ENCODE peak calls at places on chromosomes 7 and 10, in eight cellular contexts. G is mammary epithelial cell, Z is esophagus muscularis mucosa, F is trophoblast cell, B is aorta, D is upper lobe of right lung, K is A673, N is GM23338. C is an unnamed sample.
A peak's percentile ranks its signal among the peaks of the same experiment; 100 is the strongest.

GRCh38 chr7:43491984-43492383 is 90.9 kb upstream of the STK17A start:
- DNase-seq in G (peak; percentile 80), Z (peak; percentile 64), F (no peak), B (no peak), D (no peak), K (no peak), N (no peak), C (no peak)

GRCh38 chr10:131982185-131982756 is 548 bp upstream of the BNIP3 start:
- DNase-seq in G (no peak), Z (no peak), F (no peak), B (no peak), D (no peak), K (no peak), N (no peak), C (no peak)

GRCh38 chr10:24744966-24745365 is 21.3 kb upstream of the ARHGAP21 start:
- DNase-seq in G (no peak), Z (no peak), F (no peak), B (no peak), D (no peak), K (no peak), N (no peak), C (no peak)

GRCh38 chr10:7473474-7473873 is 62.6 kb upstream of the SFMBT2 start:
- DNase-seq in G (no peak), Z (no peak), F (no peak), B (no peak), D (no peak), K (no peak), N (no peak), C (no peak)

GRCh38 chr7:135771961-135772638 is 23.5 kb upstream of the FAM180A start:
- DNase-seq in G (peak; percentile 61), Z (no peak), F (no peak), B (no peak), D (no peak), K (no peak), N (no peak), C (peak; percentile 26)

GRCh38 chr10:120503695-120504094 is 46.7 kb downstream of the PLPP4 start:
- DNase-seq in G (no peak), Z (no peak), F (no peak), B (no peak), D (no peak), K (peak; percentile 2), N (no peak), C (no peak)

GRCh38 chr10:24307696-24308476 is 98.9 kb downstream of the KIAA1217 start:
- DNase-seq in G (no peak), Z (no peak), F (no peak), B (no peak), D (no peak), K (no peak), N (no peak), C (no peak)

GRCh38 chr10:103890688-103891087 is 27.3 kb downstream of the STN1 start:
- DNase-seq in G (no peak), Z (no peak), F (no peak), B (no peak), D (no peak), K (no peak), N (no peak), C (no peak)

GRCh38 chr7:46230298-46231295 is 309.5 kb upstream of the IGFBP3 start:
- DNase-seq in G (no peak), Z (no peak), F (no peak), B (no peak), D (no peak), K (no peak), N (no peak), C (no peak)

GRCh38 chr7:28155019-28155660 is 25.5 kb downstream of the JAZF1 start:
- DNase-seq in G (no peak), Z (no peak), F (no peak), B (no peak), D (no peak), K (no peak), N (no peak), C (no peak)

GRCh38 chr10:101775273-101776131 is at the start of gene FGF8:
- DNase-seq in G (no peak), Z (no peak), F (no peak), B (no peak), D (peak; percentile 51), K (no peak), N (peak; percentile 32), C (no peak)

GRCh38 chr10:50293508-50294320 is 42.4 kb upstream of the ASAH2 start:
- DNase-seq in G (no peak), Z (no peak), F (no peak), B (no peak), D (no peak), K (no peak), N (no peak), C (no peak)

GRCh38 chr10:59177862-59178235 is 1.4 kb downstream of the PHYHIPL start:
- DNase-seq in G (no peak), Z (no peak), F (no peak), B (no peak), D (no peak), K (no peak), N (no peak), C (no peak)

GRCh38 chr10:97928897-97929296 is 79.3 kb downstream of the GOLGA7B start:
- DNase-seq in G (no peak), Z (no peak), F (no peak), B (no peak), D (no peak), K (no peak), N (no peak), C (no peak)

GRCh38 chr7:159051916-159052315 is 92.8 kb downstream of the VIPR2 start:
- DNase-seq in G (no peak), Z (no peak), F (no peak), B (no peak), D (no peak), K (no peak), N (no peak), C (no peak)
- H3K4me1 ChIP-seq in G (no peaks in the 10 kb centered on the region), Z (no peaks in the 10 kb centered on the region), F (no peaks in the 10 kb centered on the region), B (no peaks in the 10 kb centered on the region), D (no peaks in the 10 kb centered on the region), K (no peaks in the 10 kb centered on the region), N (peaks cover 5% of the 10 kb centered on the region), C (no peaks in the 10 kb centered on the region)

GRCh38 chr7:155741061-155741460 is 71.2 kb downstream of the SHH start:
- DNase-seq in G (no peak), Z (no peak), F (no peak), B (no peak), D (no peak), K (no peak), N (peak; percentile 73), C (no peak)
- H3K27ac ChIP-seq in G (no peak overlapping the region), Z (no peak overlapping the region), F (no peak overlapping the region), B (no peak overlapping the region), D (no peak overlapping the region), K (no peak overlapping the region), N (peak overlapping the region; percentile 82), C (no peak overlapping the region)

GRCh38 chr10:123689880-123690279 is 23.7 kb downstream of the GPR26 start:
- DNase-seq in G (no peak), Z (no peak), F (no peak), B (no peak), D (no peak), K (no peak), N (no peak), C (no peak)
- H3K27me3 ChIP-seq in G (no peaks in the 10 kb centered on the region), Z (no peaks in the 10 kb centered on the region), F (no peaks in the 10 kb centered on the region), B (no peaks in the 10 kb centered on the region), D (peaks cover 5% of the 10 kb centered on the region), K (peaks cover 60% of the 10 kb centered on the region), N (no peaks in the 10 kb centered on the region), C (no peaks in the 10 kb centered on the region)

DNA sequence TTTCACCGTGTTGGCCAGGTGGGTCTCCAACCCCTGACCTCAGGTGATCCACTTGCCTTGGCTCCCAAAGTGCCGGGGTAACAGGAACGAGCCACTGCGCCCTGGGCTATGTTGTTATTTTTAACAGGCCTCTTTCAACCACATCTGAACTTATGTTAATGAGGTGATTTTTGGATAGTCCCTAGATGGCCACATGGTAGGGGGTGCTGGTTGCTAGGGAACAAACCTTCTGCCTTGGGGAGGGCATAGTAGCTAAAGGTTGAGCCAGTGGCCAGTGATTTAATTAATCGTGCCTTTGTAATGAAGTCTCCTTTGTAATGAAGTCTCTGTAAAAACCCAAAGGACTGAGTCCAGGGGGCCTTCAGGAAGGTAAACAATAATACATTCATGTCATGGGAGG is 9.1 kb downstream of the COMTD1 start:
- DNase-seq in G (no peak), Z (no peak), F (no peak), B (no peak), D (no peak), K (no peak), N (peak; percentile 70), C (no peak)
- H3K4me1 ChIP-seq in G (peaks cover 56% of the 10 kb centered on the region), Z (peaks cover 72% of the 10 kb centered on the region), F (peaks cover 24% of the 10 kb centered on the region), B (peaks cover 11% of the 10 kb centered on the region), D (peaks cover 63% of the 10 kb centered on the region), K (no peaks in the 10 kb centered on the region), N (peaks cover 43% of the 10 kb centered on the region), C (peaks cover 34% of the 10 kb centered on the region)

GRCh38 chr7:100372256-100372655 is 1.0 kb upstream of the PILRA start:
- DNase-seq in G (peak; percentile 39), Z (no peak), F (peak; percentile 27), B (no peak), D (peak; percentile 76), K (peak; percentile 45), N (no peak), C (no peak)

GRCh38 chr7:100369105-100369504 is 4.2 kb upstream of the PILRA start:
- DNase-seq in G (no peak), Z (peak; percentile 92), F (peak; percentile 46), B (peak; percentile 90), D (peak; percentile 84), K (no peak), N (no peak), C (no peak)

GRCh38 chr7:100371561-100372171 is 1.6 kb upstream of the PILRA start:
- DNase-seq in G (no peak), Z (no peak), F (no peak), B (no peak), D (peak; percentile 61), K (no peak), N (no peak), C (no peak)

GRCh38 chr7:100370303-100370702 is 3.0 kb upstream of the PILRA start:
- DNase-seq in G (no peak), Z (no peak), F (no peak), B (no peak), D (no peak), K (no peak), N (peak; percentile 69), C (no peak)

DNA sequence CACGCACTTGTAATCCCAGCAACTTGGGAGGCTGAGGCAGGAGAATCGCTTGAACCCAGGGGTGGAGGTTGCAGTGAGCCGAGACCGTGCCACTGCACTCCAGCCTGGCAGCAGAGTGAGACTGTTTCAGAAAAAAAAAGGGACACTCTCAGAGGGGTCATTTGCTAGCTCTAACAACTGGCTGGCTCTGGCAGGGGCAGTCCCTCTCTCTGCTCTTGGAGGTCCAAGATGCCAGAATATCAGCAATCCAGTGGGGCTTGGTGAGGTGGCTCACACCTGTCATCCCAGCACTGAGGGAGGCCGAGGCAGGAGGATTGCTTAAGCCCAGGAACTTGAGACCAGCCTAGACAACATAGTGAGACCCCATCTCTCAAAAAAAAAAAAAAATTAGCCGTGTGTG is 2.5 kb upstream of the PILRA start:
- DNase-seq in G (no peak), Z (no peak), F (no peak), B (no peak), D (peak; percentile 21), K (no peak), N (no peak), C (no peak)
- H3K27ac ChIP-seq in G (no peak overlapping the region), Z (no peak overlapping the region), F (no peak overlapping the region), B (no peak overlapping the region), D (no peak overlapping the region), K (no peak overlapping the region), N (no peak overlapping the region), C (no peak overlapping the region)

DNA sequence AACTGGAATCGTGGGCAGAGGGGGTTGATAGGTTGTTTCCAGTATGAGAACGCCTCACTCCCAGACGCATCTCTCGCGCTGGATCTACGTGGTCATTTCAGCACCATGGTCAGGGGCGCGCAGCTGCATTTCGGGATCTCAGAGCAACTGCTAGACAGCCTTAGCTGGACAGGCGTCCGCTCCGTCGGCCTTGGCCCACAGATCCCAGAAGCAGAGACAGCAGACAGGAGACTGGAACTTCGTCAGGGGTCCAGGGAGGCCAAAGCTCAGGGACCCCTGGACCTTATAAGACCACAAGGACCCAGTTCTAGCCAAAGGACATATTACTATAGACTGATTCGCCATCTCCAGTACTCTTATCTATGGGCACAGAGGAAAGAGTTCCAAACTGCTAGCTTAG is 5.3 kb downstream of the NEUROG3 start:
- DNase-seq in G (peak; percentile 44), Z (no peak), F (peak; percentile 43), B (peak; percentile 59), D (peak; percentile 74), K (peak; percentile 58), N (peak; percentile 90), C (peak; percentile 41)
- H3K27me3 ChIP-seq in G (peaks cover 45% of the 10 kb centered on the region), Z (peaks cover 95% of the 10 kb centered on the region), F (peaks cover 49% of the 10 kb centered on the region), B (no peaks in the 10 kb centered on the region), D (peaks cover 86% of the 10 kb centered on the region), K (peaks cover 83% of the 10 kb centered on the region), N (peaks cover 89% of the 10 kb centered on the region), C (peaks cover 84% of the 10 kb centered on the region)